ENCODE peak calls at places on chromosomes 13 and 19, in seven cellular contexts. Q is upper lobe of left lung, T is ovary, A is IMR-90, E is AG04450, V is tibial nerve, P is fibroblast of lung. Y is an unnamed sample.

GRCh38 chr13:35818577-35819165 is 312.5 kb downstream of the DCLK1 start:
- DNase-seq in Q (no peak), T (no peak), A (peak; percentile 60), E (no peak), V (no peak), P (peak; percentile 30), Y (peak; percentile 33)

GRCh38 chr13:87259479-87260083 is 411.6 kb upstream of the SLITRK5 start:
- DNase-seq in Q (no peak), T (no peak), A (no peak), E (no peak), V (no peak), P (no peak), Y (no peak)

GRCh38 chr19:49827034-49827433 is 8.9 kb downstream of the MED25 start:
- DNase-seq in Q (no peak), T (no peak), A (no peak), E (no peak), V (no peak), P (no peak), Y (no peak)

GRCh38 chr13:46178821-46179220 is 3.2 kb downstream of the LCP1 start:
- DNase-seq in Q (no peak), T (no peak), A (no peak), E (no peak), V (no peak), P (no peak), Y (no peak)

GRCh38 chr19:29748996-29749395 is 33.9 kb upstream of the C19orf12 start:
- DNase-seq in Q (no peak), T (no peak), A (no peak), E (no peak), V (no peak), P (no peak), Y (no peak)

GRCh38 chr13:44734204-44734707 is 158.1 kb upstream of the TSC22D1 start:
- DNase-seq in Q (peak; percentile 52), T (no peak), A (peak; percentile 34), E (peak; percentile 11), V (no peak), P (peak; percentile 64), Y (no peak)

GRCh38 chr19:16141043-16141442 is 2.4 kb upstream of the HSH2D start:
- DNase-seq in Q (no peak), T (no peak), A (no peak), E (no peak), V (no peak), P (no peak), Y (no peak)

GRCh38 chr19:33406521-33407139 is 33.1 kb downstream of the CEBPG start:
- DNase-seq in Q (peak; percentile 77), T (peak; percentile 76), A (peak; percentile 39), E (no peak), V (peak; percentile 69), P (peak; percentile 21), Y (no peak)

GRCh38 chr13:112346173-112346898 is 29.8 kb upstream of the SPACA7 start:
- DNase-seq in Q (no peak), T (no peak), A (no peak), E (no peak), V (no peak), P (no peak), Y (no peak)

GRCh38 chr13:75749407-75749806 is 113.3 kb downstream of the LMO7 start:
- DNase-seq in Q (no peak), T (no peak), A (peak; percentile 47), E (no peak), V (no peak), P (peak; percentile 58), Y (peak; percentile 40)

GRCh38 chr19:1853295-1854031 is 5.2 kb upstream of the REXO1 start:
- DNase-seq in Q (peak; percentile 92), T (peak; percentile 59), A (peak; percentile 68), E (no peak), V (peak; percentile 51), P (peak; percentile 57), Y (no peak)

GRCh38 chr13:34156841-34157365 is 339.0 kb downstream of the RFC3 start:
- DNase-seq in Q (peak; percentile 87), T (peak; percentile 52), A (peak; percentile 95), E (peak; percentile 72), V (peak; percentile 16), P (peak; percentile 99), Y (peak; percentile 64)

GRCh38 chr13:71964491-71965108 is 97.6 kb upstream of the DACH1 start:
- DNase-seq in Q (no peak), T (no peak), A (no peak), E (no peak), V (no peak), P (peak; percentile 53), Y (no peak)

GRCh38 chr13:27975579-27976361 is 6.7 kb upstream of the CDX2 start:
- DNase-seq in Q (no peak), T (no peak), A (no peak), E (no peak), V (no peak), P (no peak), Y (no peak)

GRCh38 chr19:33428627-33429013 is 55.1 kb downstream of the CEBPG start:
- DNase-seq in Q (no peak), T (no peak), A (no peak), E (no peak), V (no peak), P (no peak), Y (no peak)

GRCh38 chr13:25691654-25692053 is 319.9 kb downstream of the ATP8A2 start:
- DNase-seq in Q (no peak), T (no peak), A (no peak), E (no peak), V (no peak), P (no peak), Y (no peak)

GRCh38 chr19:2949939-2950285 is 5.1 kb upstream of the ZNF77 start:
- DNase-seq in Q (peak; percentile 61), T (no peak), A (peak; percentile 50), E (no peak), V (no peak), P (peak; percentile 63), Y (no peak)

GRCh38 chr19:50721441-50722137 is 1.6 kb upstream of the CLEC11A start:
- DNase-seq in Q (no peak), T (no peak), A (no peak), E (no peak), V (no peak), P (no peak), Y (no peak)

GRCh38 chr13:70310720-70311119 is 202.5 kb upstream of the KLHL1 start:
- DNase-seq in Q (no peak), T (no peak), A (no peak), E (no peak), V (no peak), P (peak; percentile 13), Y (no peak)

GRCh38 chr13:42821437-42821836 is 40.1 kb downstream of the FAM216B start:
- DNase-seq in Q (no peak), T (no peak), A (peak; percentile 93), E (peak; percentile 66), V (no peak), P (peak; percentile 75), Y (peak; percentile 52)

GRCh38 chr19:14149509-14149994 is 13.2 kb upstream of the ASF1B start:
- DNase-seq in Q (peak; percentile 46), T (peak; percentile 76), A (no peak), E (no peak), V (peak; percentile 31), P (peak; percentile 12), Y (no peak)

GRCh38 chr19:53013621-53014020 is at the start of gene ERVV-1:
- DNase-seq in Q (no peak), T (no peak), A (peak; percentile 10), E (no peak), V (no peak), P (no peak), Y (no peak)
- TF ChIP-seq CTCF in Q (no peak), T (no peak), A (no peak), E (no peak), V (no peak), P (no peak), Y (no peak)

GRCh38 chr13:98450012-98450411 is 126.9 kb downstream of the STK24 start:
- DNase-seq in Q (no peak), T (no peak), A (peak; percentile 37), E (no peak), V (no peak), P (no peak), Y (no peak)

GRCh38 chr13:98453254-98453843 is 123.6 kb downstream of the STK24 start:
- DNase-seq in Q (no peak), T (no peak), A (no peak), E (no peak), V (no peak), P (no peak), Y (no peak)

GRCh38 chr13:98452851-98453250 is 124.1 kb downstream of the STK24 start:
- DNase-seq in Q (no peak), T (no peak), A (no peak), E (no peak), V (no peak), P (no peak), Y (no peak)

GRCh38 chr13:98450495-98451167 is 126.3 kb downstream of the STK24 start:
- DNase-seq in Q (no peak), T (no peak), A (no peak), E (no peak), V (no peak), P (peak; percentile 32), Y (no peak)

GRCh38 chr13:98451676-98452105 is 125.2 kb downstream of the STK24 start:
- DNase-seq in Q (no peak), T (peak; percentile 44), A (peak; percentile 40), E (no peak), V (peak; percentile 40), P (peak; percentile 81), Y (no peak)
- H3K4me3 ChIP-seq in Q (no peak overlapping the region), T (no peak overlapping the region), A (no peak overlapping the region), E (no peak overlapping the region), V (no peak overlapping the region), P (no peak overlapping the region), Y (no peak overlapping the region)

GRCh38 chr13:113732176-113732960 is 26.7 kb upstream of the TMEM255B start:
- DNase-seq in Q (no peak), T (no peak), A (no peak), E (no peak), V (no peak), P (no peak), Y (no peak)

GRCh38 chr13:113730145-113730750 is 28.8 kb upstream of the TMEM255B start:
- DNase-seq in Q (no peak), T (no peak), A (no peak), E (no peak), V (no peak), P (no peak), Y (no peak)

GRCh38 chr13:113730831-113731191 is 28.2 kb upstream of the TMEM255B start:
- DNase-seq in Q (no peak), T (no peak), A (no peak), E (no peak), V (no peak), P (no peak), Y (no peak)

GRCh38 chr13:113732961-113733950 is 25.8 kb upstream of the TMEM255B start:
- DNase-seq in Q (no peak), T (no peak), A (no peak), E (no peak), V (no peak), P (no peak), Y (no peak)

GRCh38 chr13:113731192-113732175 is 27.5 kb upstream of the TMEM255B start:
- DNase-seq in Q (no peak), T (no peak), A (no peak), E (no peak), V (no peak), P (no peak), Y (no peak)
- TF ChIP-seq CTCF in Q (no peak), T (no peak), A (no peak), E (no peak), V (no peak), P (no peak), Y (no peak)

DNA sequence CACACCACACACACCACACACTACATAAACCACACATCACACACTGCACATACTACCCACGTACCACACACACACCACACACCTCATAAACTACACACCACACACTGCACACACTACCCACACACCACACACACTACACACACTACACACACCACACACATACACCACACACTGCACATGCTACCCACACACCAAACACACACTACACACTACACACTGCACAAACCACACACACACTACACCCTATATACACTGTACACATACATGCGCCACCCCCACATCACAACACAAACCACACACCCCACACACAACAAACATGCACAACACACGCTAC is 5.5 kb downstream of the MAG start:
- DNase-seq in Q (no peak), T (no peak), A (no peak), E (no peak), V (no peak), P (no peak), Y (no peak)
- H3K4me3 ChIP-seq in Q (no peak overlapping the region), T (no peak overlapping the region), A (no peak overlapping the region), E (no peak overlapping the region), V (no peak overlapping the region), P (no peak overlapping the region), Y (no peak overlapping the region)